ENCODE peak calls at places on chromosomes 2 and 18, in six cellular contexts. One of them, this sample, is unnamed.

GRCh38 chr2:203209538-203209937 is 29.3 kb upstream of the CYP20A1 start:
- DNase-seq in H9: no peak
- DNase-seq in IMR-90: peak
- DNase-seq in neuronal stem cell: no peak
- DNase-seq in mesendoderm: no peak
- DNase-seq in trophoblast cell: no peak
- DNase-seq in this sample: no peak

GRCh38 chr2:217695033-217695520 is 307.7 kb downstream of the TNS1 start:
- DNase-seq in neuronal stem cell: no peak
- DNase-seq in H9: no peak
- DNase-seq in IMR-90: peak
- DNase-seq in trophoblast cell: peak
- DNase-seq in mesendoderm: no peak
- DNase-seq in this sample: no peak

GRCh38 chr2:25479761-25480160 is 138.0 kb upstream of the DNMT3A start:
- DNase-seq in IMR-90: no peak
- DNase-seq in neuronal stem cell: no peak
- DNase-seq in H9: no peak
- DNase-seq in trophoblast cell: peak
- DNase-seq in mesendoderm: no peak
- DNase-seq in this sample: no peak

GRCh38 chr2:218130822-218131221 is 5.0 kb downstream of the CXCR2 start:
- DNase-seq in mesendoderm: no peak
- DNase-seq in trophoblast cell: no peak
- DNase-seq in H9: no peak
- DNase-seq in IMR-90: no peak
- DNase-seq in neuronal stem cell: no peak
- DNase-seq in this sample: no peak

GRCh38 chr2:74834806-74835755 is 1.2 kb downstream of the HK2 start:
- DNase-seq in IMR-90: peak
- DNase-seq in mesendoderm: peak
- DNase-seq in trophoblast cell: peak
- DNase-seq in H9: peak
- DNase-seq in neuronal stem cell: peak
- DNase-seq in this sample: peak

GRCh38 chr18:3492721-3493120 is 42.7 kb downstream of the TGIF1 start:
- DNase-seq in neuronal stem cell: no peak
- DNase-seq in IMR-90: no peak
- DNase-seq in mesendoderm: no peak
- DNase-seq in trophoblast cell: no peak
- DNase-seq in H9: no peak
- DNase-seq in this sample: no peak

GRCh38 chr2:240875228-240876034 is 6.8 kb downstream of the AGXT start:
- DNase-seq in H9: no peak
- DNase-seq in trophoblast cell: no peak
- DNase-seq in mesendoderm: no peak
- DNase-seq in neuronal stem cell: no peak
- DNase-seq in IMR-90: no peak
- DNase-seq in this sample: no peak

GRCh38 chr2:127085260-127085666 is 21.7 kb downstream of the BIN1 start:
- DNase-seq in mesendoderm: peak
- DNase-seq in neuronal stem cell: no peak
- DNase-seq in IMR-90: peak
- DNase-seq in H9: no peak
- DNase-seq in trophoblast cell: peak
- DNase-seq in this sample: no peak

GRCh38 chr2:11319939-11320338 is 24.5 kb downstream of the ROCK2 start:
- DNase-seq in mesendoderm: no peak
- DNase-seq in neuronal stem cell: no peak
- DNase-seq in trophoblast cell: no peak
- DNase-seq in H9: no peak
- DNase-seq in IMR-90: peak
- DNase-seq in this sample: no peak

GRCh38 chr2:158512323-158512722 is 55.6 kb downstream of the PKP4 start:
- DNase-seq in H9: no peak
- DNase-seq in neuronal stem cell: no peak
- DNase-seq in mesendoderm: no peak
- DNase-seq in trophoblast cell: no peak
- DNase-seq in IMR-90: no peak
- DNase-seq in this sample: no peak

GRCh38 chr18:75533954-75534353 is 106.5 kb upstream of the SMIM21 start:
- DNase-seq in IMR-90: peak
- DNase-seq in trophoblast cell: no peak
- DNase-seq in mesendoderm: no peak
- DNase-seq in H9: no peak
- DNase-seq in neuronal stem cell: no peak
- DNase-seq in this sample: no peak

GRCh38 chr2:119315241-119315925 is 51.3 kb downstream of the C2orf76 start:
- DNase-seq in neuronal stem cell: no peak
- DNase-seq in trophoblast cell: peak
- DNase-seq in H9: no peak
- DNase-seq in mesendoderm: no peak
- DNase-seq in IMR-90: no peak
- DNase-seq in this sample: no peak

GRCh38 chr18:8241731-8242130 is 367.5 kb upstream of the RAB12 start:
- DNase-seq in IMR-90: no peak
- DNase-seq in trophoblast cell: no peak
- DNase-seq in mesendoderm: no peak
- DNase-seq in neuronal stem cell: no peak
- DNase-seq in H9: no peak
- DNase-seq in this sample: no peak

GRCh38 chr2:130391058-130391871 is 35.4 kb downstream of the PTPN18 start:
- DNase-seq in H9: peak
- DNase-seq in IMR-90: peak
- DNase-seq in trophoblast cell: peak
- DNase-seq in mesendoderm: peak
- DNase-seq in neuronal stem cell: peak
- DNase-seq in this sample: no peak

GRCh38 chr2:1781291-1782080 is 37.2 kb upstream of the PXDN start:
- DNase-seq in H9: no peak
- DNase-seq in IMR-90: no peak
- DNase-seq in neuronal stem cell: no peak
- DNase-seq in trophoblast cell: no peak
- DNase-seq in mesendoderm: peak
- DNase-seq in this sample: no peak

GRCh38 chr18:34493099-34493544 is 217.0 kb upstream of the DTNA start:
- DNase-seq in IMR-90: peak
- DNase-seq in H9: peak
- DNase-seq in mesendoderm: peak
- DNase-seq in neuronal stem cell: peak
- DNase-seq in trophoblast cell: no peak
- DNase-seq in this sample: peak

GRCh38 chr2:238120463-238121298 is 17.8 kb upstream of the KLHL30 start:
- DNase-seq in IMR-90: peak
- DNase-seq in neuronal stem cell: no peak
- DNase-seq in trophoblast cell: no peak
- DNase-seq in H9: peak
- DNase-seq in mesendoderm: peak
- DNase-seq in this sample: no peak

GRCh38 chr2:108403494-108403893 is 25.7 kb downstream of the SULT1C4 start:
- DNase-seq in mesendoderm: peak
- DNase-seq in H9: peak
- DNase-seq in neuronal stem cell: no peak
- DNase-seq in IMR-90: peak
- DNase-seq in trophoblast cell: no peak
- DNase-seq in this sample: peak

GRCh38 chr2:57876313-57876712 is 170.3 kb upstream of the VRK2 start:
- DNase-seq in trophoblast cell: no peak
- DNase-seq in mesendoderm: no peak
- DNase-seq in neuronal stem cell: no peak
- DNase-seq in H9: no peak
- DNase-seq in IMR-90: no peak
- DNase-seq in this sample: no peak

GRCh38 chr2:224780096-224780495 is 63.9 kb upstream of the CCDC195 start:
- DNase-seq in mesendoderm: no peak
- DNase-seq in IMR-90: no peak
- DNase-seq in H9: no peak
- DNase-seq in trophoblast cell: no peak
- DNase-seq in neuronal stem cell: no peak
- DNase-seq in this sample: no peak

GRCh38 chr2:198084136-198084535 is 279.7 kb downstream of the PLCL1 start:
- DNase-seq in neuronal stem cell: no peak
- DNase-seq in IMR-90: no peak
- DNase-seq in mesendoderm: no peak
- DNase-seq in H9: no peak
- DNase-seq in trophoblast cell: no peak
- DNase-seq in this sample: no peak

GRCh38 chr2:241038374-241039180 is 40.2 kb downstream of the SNED1 start:
- DNase-seq in trophoblast cell: no peak
- DNase-seq in IMR-90: no peak
- DNase-seq in mesendoderm: no peak
- DNase-seq in H9: no peak
- DNase-seq in neuronal stem cell: no peak
- DNase-seq in this sample: no peak

GRCh38 chr2:226754821-226755536 is 44.6 kb downstream of the IRS1 start:
- DNase-seq in trophoblast cell: no peak
- DNase-seq in mesendoderm: no peak
- DNase-seq in neuronal stem cell: no peak
- DNase-seq in H9: no peak
- DNase-seq in IMR-90: peak
- DNase-seq in this sample: no peak

GRCh38 chr2:226756131-226756530 is 43.5 kb downstream of the IRS1 start:
- DNase-seq in H9: no peak
- DNase-seq in neuronal stem cell: no peak
- DNase-seq in trophoblast cell: peak
- DNase-seq in IMR-90: peak
- DNase-seq in mesendoderm: peak
- DNase-seq in this sample: no peak

GRCh38 chr2:226747288-226747687 is 52.3 kb downstream of the IRS1 start:
- DNase-seq in H9: no peak
- DNase-seq in trophoblast cell: no peak
- DNase-seq in mesendoderm: no peak
- DNase-seq in IMR-90: no peak
- DNase-seq in neuronal stem cell: no peak
- DNase-seq in this sample: no peak

GRCh38 chr2:226752887-226753286 is 46.7 kb downstream of the IRS1 start:
- DNase-seq in H9: no peak
- DNase-seq in neuronal stem cell: no peak
- DNase-seq in trophoblast cell: no peak
- DNase-seq in IMR-90: no peak
- DNase-seq in mesendoderm: no peak
- DNase-seq in this sample: no peak
- H4K8ac ChIP-seq in H9: no peak
- H4K8ac ChIP-seq in neuronal stem cell: no peak
- H4K8ac ChIP-seq in trophoblast cell: no peak
- H4K8ac ChIP-seq in IMR-90: peak
- H4K8ac ChIP-seq in mesendoderm: no peak
- H4K8ac ChIP-seq in this sample: no peak

DNA sequence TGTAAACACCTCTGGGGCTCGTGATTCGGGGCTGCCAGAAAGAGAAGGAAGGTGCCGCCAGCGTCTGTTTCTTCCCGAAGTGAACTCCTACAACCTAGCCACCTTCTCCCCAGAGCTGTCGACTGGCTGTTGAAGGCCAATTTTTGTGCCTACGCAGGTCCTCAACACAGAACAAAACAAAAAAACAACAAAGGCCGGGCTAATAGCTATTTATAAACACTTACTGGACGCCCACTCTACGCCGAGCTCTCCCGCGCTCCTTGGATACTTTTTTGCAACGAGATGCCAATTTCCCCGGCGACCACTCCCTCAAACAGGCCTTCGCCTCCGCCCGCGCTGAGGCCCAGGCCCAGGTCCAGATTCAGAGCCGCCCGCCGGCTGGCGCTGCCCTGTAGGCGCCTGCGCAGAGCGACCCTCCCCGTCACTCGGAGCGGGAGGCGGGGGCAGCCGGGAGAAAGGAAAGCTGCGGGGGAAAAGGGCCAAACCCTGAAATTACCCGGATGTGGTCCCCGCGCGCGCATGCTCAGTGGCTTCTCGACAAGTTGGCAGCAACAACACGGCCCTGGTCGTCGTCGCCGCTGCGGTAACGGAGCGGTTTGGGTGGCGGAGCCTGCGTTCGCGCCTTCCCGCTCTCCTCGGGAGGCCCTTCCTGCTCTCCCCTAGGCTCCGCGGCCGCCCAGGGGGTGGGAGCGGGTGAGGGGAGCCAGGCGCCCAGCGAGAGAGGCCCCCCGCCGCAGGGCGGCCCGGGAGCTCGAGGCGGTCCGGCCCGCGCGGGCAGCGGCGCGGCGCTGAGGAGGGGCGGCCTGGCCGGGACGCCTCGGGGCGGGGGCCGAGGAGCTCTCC is at the start of gene SMAD4:
- DNase-seq in neuronal stem cell: peak
- DNase-seq in H9: peak
- DNase-seq in mesendoderm: peak
- DNase-seq in trophoblast cell: peak
- DNase-seq in IMR-90: peak
- DNase-seq in this sample: peak
- H4K8ac ChIP-seq in neuronal stem cell: no peak
- H4K8ac ChIP-seq in H9: no peak
- H4K8ac ChIP-seq in mesendoderm: peak
- H4K8ac ChIP-seq in trophoblast cell: peak
- H4K8ac ChIP-seq in IMR-90: peak
- H4K8ac ChIP-seq in this sample: peak

DNA sequence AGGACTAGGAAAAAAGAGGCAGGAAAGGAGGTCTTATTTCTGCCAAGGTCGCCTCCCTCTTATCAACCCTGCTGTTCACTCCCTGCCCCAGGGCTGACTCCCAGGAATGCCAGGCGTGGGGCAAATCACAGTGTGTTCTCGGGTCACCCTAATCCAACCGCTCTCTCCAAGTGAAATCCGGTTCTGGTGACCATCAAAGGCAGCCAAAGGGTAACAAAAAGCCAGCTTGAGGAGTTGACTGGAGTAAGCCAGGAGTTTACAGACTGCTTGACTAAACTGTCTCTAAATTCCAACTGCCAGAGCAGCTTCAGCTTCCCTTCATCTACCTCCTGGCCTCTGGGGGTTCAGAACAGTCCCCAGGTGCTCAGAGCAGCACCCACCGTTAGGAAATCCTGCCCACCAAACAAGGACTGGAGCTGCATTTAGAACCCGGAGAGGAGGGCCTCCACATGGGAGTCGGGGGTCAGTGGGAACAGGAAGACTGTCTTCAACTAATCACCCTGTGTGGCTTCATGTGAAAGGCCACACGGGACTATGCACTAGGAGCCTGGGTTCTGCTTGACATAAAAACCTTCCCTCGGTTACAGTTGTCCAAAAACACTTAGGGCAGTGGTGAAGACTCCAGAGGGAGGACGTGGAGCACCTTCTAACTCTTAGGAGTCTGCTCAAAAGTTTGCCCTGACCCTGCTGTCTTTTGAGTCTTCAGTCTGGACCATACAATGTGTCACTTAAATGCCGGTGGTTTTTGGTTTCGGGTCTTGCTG is 24.2 kb upstream of the MCFD2 start:
- DNase-seq in mesendoderm: peak
- DNase-seq in neuronal stem cell: no peak
- DNase-seq in trophoblast cell: no peak
- DNase-seq in H9: no peak
- DNase-seq in IMR-90: no peak
- DNase-seq in this sample: no peak
- H4K8ac ChIP-seq in mesendoderm: no peak
- H4K8ac ChIP-seq in neuronal stem cell: no peak
- H4K8ac ChIP-seq in trophoblast cell: peak
- H4K8ac ChIP-seq in H9: no peak
- H4K8ac ChIP-seq in IMR-90: peak
- H4K8ac ChIP-seq in this sample: no peak

DNA sequence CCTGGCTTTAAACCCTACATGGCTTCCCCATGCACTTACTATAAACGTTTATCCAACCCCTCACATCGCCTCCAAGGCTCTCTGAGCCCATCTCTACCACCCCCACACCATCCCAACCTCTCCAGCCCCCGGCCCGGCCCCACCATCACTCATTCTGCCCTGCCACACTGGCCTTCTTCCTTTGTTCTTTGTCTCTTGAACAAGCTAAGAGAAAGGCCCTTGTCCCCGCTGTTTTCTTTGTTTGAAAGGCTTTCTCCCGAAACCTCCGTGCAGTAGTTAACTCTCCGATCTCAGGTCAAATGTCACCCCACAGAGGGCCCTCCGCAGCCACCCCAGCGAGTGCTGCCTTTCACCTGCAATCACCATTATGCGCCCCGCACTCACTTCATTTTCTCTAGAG is 100.4 kb downstream of the AFF3 start:
- DNase-seq in mesendoderm: no peak
- DNase-seq in neuronal stem cell: peak
- DNase-seq in H9: no peak
- DNase-seq in trophoblast cell: no peak
- DNase-seq in IMR-90: no peak
- DNase-seq in this sample: no peak
- H4K8ac ChIP-seq in mesendoderm: no peak
- H4K8ac ChIP-seq in neuronal stem cell: no peak
- H4K8ac ChIP-seq in H9: no peak
- H4K8ac ChIP-seq in trophoblast cell: no peak
- H4K8ac ChIP-seq in IMR-90: no peak
- H4K8ac ChIP-seq in this sample: no peak